ENCODE peak calls at places on chromosome 18, in eight cellular contexts. W is stimulated activated CD4-positive, alpha-beta T cell treated with anti-CD3 and anti-CD28 coated beads, Interleukin-4, amount 100 ng/mL, for 48 hours; S is AG09319; T is CD8-positive, alpha-beta T cell; X is H4; L is left cardiac atrium; Y is coronary artery; H is left kidney. A is an unnamed sample.

GRCh38 chr18:62460851-62461300 is 61.9 kb upstream of the ZCCHC2 start:
- DNase-seq in X (no peak), S (no peak), W (no peak), H (no peak), T (no peak), Y (no peak), L (no peak), A (peak)

GRCh38 chr18:28963481-28963880 is 786.6 kb upstream of the CDH2 start:
- DNase-seq in T (no peak), Y (no peak), X (no peak), H (no peak), L (no peak), S (peak), W (no peak), A (no peak)

GRCh38 chr18:26510337-26510736 is 38.0 kb downstream of the KCTD1 start:
- DNase-seq in H (no peak), Y (no peak), L (no peak), X (no peak), T (no peak), W (no peak), S (no peak), A (no peak)

GRCh38 chr18:27276886-27277285 is 91.8 kb upstream of the CHST9 start:
- DNase-seq in H (no peak), S (no peak), X (no peak), W (no peak), L (no peak), Y (no peak), T (no peak), A (no peak)

GRCh38 chr18:53093650-53094049 is 753.7 kb downstream of the DCC start:
- DNase-seq in H (peak), S (no peak), X (no peak), T (no peak), L (no peak), W (no peak), Y (no peak), A (no peak)

GRCh38 chr18:74652392-74652988 is 54.8 kb downstream of the ZNF407 start:
- DNase-seq in W (no peak), S (no peak), L (no peak), X (peak), Y (no peak), H (peak), T (no peak), A (peak)

GRCh38 chr18:2540575-2540974 is 30.7 kb downstream of the METTL4 start:
- DNase-seq in H (peak), Y (no peak), L (no peak), S (no peak), X (no peak), W (no peak), T (no peak), A (no peak)

GRCh38 chr18:80006726-80007125 is 18.4 kb upstream of the TXNL4A start:
- DNase-seq in S (no peak), L (no peak), X (no peak), W (no peak), T (no peak), H (no peak), Y (no peak), A (peak)

GRCh38 chr18:50944245-50944917 is 23.5 kb upstream of the ELAC1 start:
- DNase-seq in X (no peak), T (no peak), L (no peak), W (no peak), Y (no peak), S (no peak), H (no peak), A (no peak)

GRCh38 chr18:45282101-45282812 is 333.0 kb upstream of the SLC14A2 start:
- DNase-seq in L (no peak), Y (no peak), H (no peak), T (no peak), W (no peak), S (no peak), X (peak), A (no peak)

GRCh38 chr18:49021433-49022129 is 70.8 kb upstream of the SMAD7 start:
- DNase-seq in T (peak), L (peak), X (peak), W (peak), Y (peak), S (no peak), H (peak), A (no peak)

GRCh38 chr18:22169889-22170420 is 566 bp downstream of the GATA6 start:
- DNase-seq in H (peak), T (no peak), X (peak), S (no peak), Y (no peak), W (no peak), L (peak), A (no peak)

A was measured in NCI-H345.